ENCODE peak calls at places on chromosomes 6 and 20, in four cellular contexts. E is astrocyte of the spinal cord, G is left ventricle myocardium superior, P is hypothalamus. T is an unnamed sample.

GRCh38 chr20:33701629-33702450 is 15.7 kb upstream of the E2F1 start:
- DNase-seq in E (no peak), G (no peak), P (no peak), T (no peak)

GRCh38 chr6:87660226-87660886 is 41.7 kb downstream of the AKIRIN2 start:
- DNase-seq in E (peak), G (no peak), P (no peak), T (no peak)

GRCh38 chr6:43716099-43716498 is 28.5 kb upstream of the MRPS18A start:
- DNase-seq in E (peak), P (no peak), G (peak), T (no peak)

GRCh38 chr6:169967687-169968086 is 216.3 kb downstream of the ERMARD start:
- DNase-seq in E (no peak), G (no peak), P (no peak), T (no peak)

GRCh38 chr6:134729590-134729989 is 220.3 kb downstream of the ALDH8A1 start:
- DNase-seq in P (no peak), G (no peak), E (peak), T (no peak)

GRCh38 chr20:37990571-37991151 is 42.6 kb downstream of the TTI1 start:
- DNase-seq in P (no peak), G (peak), E (peak), T (no peak)

GRCh38 chr20:54497931-54498718 is 22.7 kb downstream of the DOK5 start:
- DNase-seq in P (no peak), G (no peak), E (no peak), T (no peak)

GRCh38 chr6:68108243-68108835 is 526.7 kb upstream of the ADGRB3 start:
- DNase-seq in E (peak), P (no peak), G (no peak), T (no peak)